ENCODE peak calls at places on chromosomes 11 and 22, in six cellular contexts. X, C, K, G, J and R are unnamed samples.

GRCh38 chr22:48676266-48677167 is 1151.2 kb downstream of the BRD1 start:
- DNase-seq in X (no peak), C (no peak), K (no peak), G (no peak), J (no peak), R (no peak)

GRCh38 chr11:2268911-2269600 is 1.3 kb downstream of the ASCL2 start:
- DNase-seq in X (no peak), C (no peak), K (peak; percentile 18), G (no peak), J (no peak), R (peak; percentile 69)

GRCh38 chr22:22550789-22551434 is 8.2 kb downstream of the PRAME start:
- DNase-seq in X (no peak), C (no peak), K (no peak), G (no peak), J (no peak), R (no peak)

GRCh38 chr22:30591588-30592359 is at the start of gene PES1:
- DNase-seq in X (peak; percentile 98), C (peak; percentile 99), K (peak; percentile 99), G (peak; percentile 95), J (peak; percentile 99), R (peak; percentile 98)

GRCh38 chr22:22533863-22534262 is 13.8 kb upstream of the ZNF280A start:
- DNase-seq in X (no peak), C (no peak), K (no peak), G (no peak), J (no peak), R (no peak)

GRCh38 chr11:131859811-131860210 is 489.4 kb downstream of the NTM start:
- DNase-seq in X (no peak), C (peak; percentile 77), K (no peak), G (no peak), J (no peak), R (no peak)

GRCh38 chr11:269146-269890 is 8.9 kb upstream of the NLRP6 start:
- DNase-seq in X (no peak), C (no peak), K (no peak), G (no peak), J (peak; percentile 58), R (peak; percentile 10)

GRCh38 chr11:12189543-12190235 is 79.3 kb downstream of the MICAL2 start:
- DNase-seq in X (no peak), C (no peak), K (no peak), G (no peak), J (peak; percentile 43), R (no peak)

GRCh38 chr11:110179064-110179463 is 85.9 kb downstream of the ZC3H12C start:
- DNase-seq in X (no peak), C (no peak), K (no peak), G (no peak), J (no peak), R (no peak)

GRCh38 chr11:121589946-121590537 is 137.3 kb upstream of the SORL1-AS1 start:
- DNase-seq in X (no peak), C (no peak), K (no peak), G (no peak), J (no peak), R (no peak)

GRCh38 chr11:129815596-129816461 is at the start of gene TMEM45B:
- DNase-seq in X (no peak), C (no peak), K (no peak), G (no peak), J (no peak), R (peak; percentile 76)

GRCh38 chr11:134560066-134560465 is 148.0 kb upstream of the B3GAT1 start:
- DNase-seq in X (no peak), C (no peak), K (no peak), G (no peak), J (no peak), R (no peak)

GRCh38 chr11:113387605-113388211 is at the start of gene ANKK1:
- DNase-seq in X (peak; percentile 29), C (no peak), K (no peak), G (peak; percentile 41), J (peak; percentile 18), R (peak; percentile 87)

GRCh38 chr11:45921561-45922424 is 663 bp upstream of the LARGE2 start:
- DNase-seq in X (peak; percentile 65), C (no peak), K (no peak), G (peak; percentile 84), J (peak; percentile 37), R (peak; percentile 98)

GRCh38 chr11:126547161-126547560 is 191.7 kb downstream of the ST3GAL4 start:
- DNase-seq in X (no peak), C (peak; percentile 89), K (peak; percentile 53), G (no peak), J (no peak), R (no peak)

GRCh38 chr11:108906329-108906728 is 241.5 kb downstream of the DDX10 start:
- DNase-seq in X (no peak), C (peak; percentile 82), K (peak; percentile 91), G (no peak), J (peak; percentile 65), R (no peak)

GRCh38 chr22:38267086-38267485 is 5.7 kb downstream of the TMEM184B start:
- DNase-seq in X (no peak), C (peak; percentile 31), K (peak; percentile 68), G (no peak), J (no peak), R (peak; percentile 20)

GRCh38 chr11:133955091-133955846 is 1.5 kb downstream of the IGSF9B start:
- DNase-seq in X (no peak), C (no peak), K (no peak), G (no peak), J (no peak), R (no peak)

GRCh38 chr22:49855491-49855911 is 1.9 kb downstream of the ZBED4 start:
- DNase-seq in X (no peak), C (peak; percentile 33), K (peak; percentile 53), G (no peak), J (no peak), R (no peak)

GRCh38 chr22:38758276-38758945 is 2.6 kb upstream of the SUN2 start:
- DNase-seq in X (no peak), C (no peak), K (no peak), G (no peak), J (no peak), R (no peak)

GRCh38 chr22:43723816-43724215 is 88.3 kb downstream of the EFCAB6 start:
- DNase-seq in X (no peak), C (peak; percentile 13), K (no peak), G (no peak), J (no peak), R (no peak)

GRCh38 chr22:46845281-46846153 is 83.1 kb downstream of the TBC1D22A start:
- DNase-seq in X (no peak), C (peak; percentile 63), K (peak; percentile 27), G (no peak), J (no peak), R (no peak)

GRCh38 chr11:13249177-13249576 is 28.4 kb upstream of the BMAL1 start:
- DNase-seq in X (no peak), C (no peak), K (no peak), G (no peak), J (no peak), R (no peak)

GRCh38 chr11:61472282-61472681 is 36.3 kb upstream of the LRRC10B start:
- DNase-seq in X (no peak), C (peak; percentile 10), K (no peak), G (no peak), J (peak; percentile 88), R (no peak)

GRCh38 chr11:77542296-77542695 is 47.5 kb upstream of the AQP11 start:
- DNase-seq in X (no peak), C (peak; percentile 78), K (no peak), G (no peak), J (no peak), R (no peak)

GRCh38 chr22:31789803-31790202 is 36.0 kb downstream of the DEPDC5 start:
- DNase-seq in X (no peak), C (no peak), K (no peak), G (no peak), J (no peak), R (no peak)

GRCh38 chr11:14873632-14874031 is 18.4 kb downstream of the CYP2R1 start:
- DNase-seq in X (no peak), C (no peak), K (no peak), G (no peak), J (no peak), R (no peak)

GRCh38 chr11:14872032-14872431 is 20.0 kb downstream of the CYP2R1 start:
- DNase-seq in X (no peak), C (peak; percentile 22), K (no peak), G (no peak), J (no peak), R (no peak)

GRCh38 chr11:14875163-14875562 is 16.9 kb downstream of the CYP2R1 start:
- DNase-seq in X (no peak), C (no peak), K (no peak), G (no peak), J (no peak), R (no peak)
- H3K4ac ChIP-seq in X (no peak overlapping the region), C (no peak overlapping the region), K (no peak overlapping the region), G (no peak overlapping the region), J (no peak overlapping the region), R (no peak overlapping the region)

GRCh38 chr11:83427943-83428342 is 141.8 kb upstream of the CCDC90B start:
- DNase-seq in X (no peak), C (no peak), K (no peak), G (no peak), J (no peak), R (no peak)

GRCh38 chr11:83424376-83425136 is 138.4 kb upstream of the CCDC90B start:
- DNase-seq in X (no peak), C (no peak), K (no peak), G (no peak), J (no peak), R (no peak)

DNA sequence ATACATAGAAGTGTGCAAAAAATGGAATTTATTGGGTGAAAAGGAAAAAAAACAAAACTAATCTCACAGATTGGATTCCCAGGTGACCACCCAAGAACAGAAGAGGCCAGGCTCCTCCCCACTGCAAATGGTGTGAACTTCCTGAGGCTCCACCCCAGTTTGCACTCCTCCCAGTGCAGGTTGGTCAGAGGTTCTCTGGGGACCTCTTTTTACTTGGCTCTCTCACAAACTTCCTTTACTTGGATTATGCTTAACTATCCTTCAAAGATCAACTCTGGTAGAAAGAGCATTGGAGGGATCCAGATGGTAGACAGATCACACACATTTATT is 138.9 kb upstream of the CCDC90B start:
- DNase-seq in X (no peak), C (no peak), K (no peak), G (no peak), J (no peak), R (no peak)
- H4K91ac ChIP-seq in X (no peak overlapping the region), C (no peak overlapping the region), K (no peak overlapping the region), G (no peak overlapping the region), J (no peak overlapping the region), R (no peak overlapping the region)

GRCh38 chr11:117705866-117706265 is 91.2 kb downstream of the DSCAML1 start:
- DNase-seq in X (no peak), C (no peak), K (no peak), G (no peak), J (no peak), R (no peak)
- H3K4ac ChIP-seq in X (no peak overlapping the region), C (no peak overlapping the region), K (no peak overlapping the region), G (no peak overlapping the region), J (no peak overlapping the region), R (no peak overlapping the region)

GRCh38 chr11:69811431-69811830 is 7.8 kb downstream of the FGF3 start:
- DNase-seq in X (no peak), C (no peak), K (no peak), G (no peak), J (no peak), R (no peak)
- H4K91ac ChIP-seq in X (no peak overlapping the region), C (no peak overlapping the region), K (no peak overlapping the region), G (no peak overlapping the region), J (no peak overlapping the region), R (no peak overlapping the region)